ENCODE peak calls at places on chromosome 11, in nine cellular contexts. X is PC-9; L is prostate gland; I is psoas muscle; W is CD8-positive, alpha-beta T cell; T is mucosa of descending colon; B is ecto neural progenitor cell; H is activated CD4-positive, alpha-beta T cell treated with anti-CD3 and anti-CD28 coated beads for 48 hours; D is mesendoderm. Y is an unnamed sample.

GRCh38 chr11:22583963-22584492 is 41.6 kb downstream of the FANCF start:
- DNase-seq in W (no peak), T (no peak), X (no peak), I (no peak), D (no peak), L (no peak), H (no peak), B (no peak), Y (no peak)

GRCh38 chr11:12540913-12541587 is 133.2 kb upstream of the TEAD1 start:
- DNase-seq in D (peak; percentile 93), X (no peak), B (no peak), T (no peak), W (no peak), I (no peak), L (no peak), H (no peak), Y (no peak)

GRCh38 chr11:70572974-70573260 is 174.6 kb downstream of the CTTN start:
- DNase-seq in X (peak; percentile 24), T (peak; percentile 20), B (no peak), W (no peak), D (no peak), H (no peak), L (no peak), I (peak; percentile 27), Y (no peak)

GRCh38 chr11:13343931-13344717 is 66.5 kb downstream of the BMAL1 start:
- DNase-seq in D (peak; percentile 85), L (peak; percentile 65), X (peak; percentile 59), B (peak; percentile 71), H (peak; percentile 83), W (peak; percentile 55), T (no peak), I (peak; percentile 70), Y (peak; percentile 69)

GRCh38 chr11:118834428-118835028 is 43.6 kb upstream of the DDX6 start:
- DNase-seq in D (no peak), X (no peak), W (no peak), I (no peak), H (no peak), B (no peak), L (no peak), T (no peak), Y (no peak)

GRCh38 chr11:12091957-12092558 is 18.3 kb upstream of the MICAL2 start:
- DNase-seq in H (no peak), B (no peak), I (no peak), T (no peak), D (peak; percentile 38), L (no peak), X (no peak), W (no peak), Y (peak; percentile 14)

GRCh38 chr11:75815345-75815983 is 454 bp downstream of the UVRAG start:
- DNase-seq in L (no peak), I (peak; percentile 68), D (peak; percentile 75), H (peak; percentile 44), W (peak; percentile 18), B (no peak), X (no peak), T (no peak), Y (no peak)

GRCh38 chr11:62012451-62013265 is 45.2 kb upstream of the FTH1 start:
- DNase-seq in T (no peak), L (no peak), W (no peak), I (no peak), D (no peak), H (no peak), X (peak; percentile 87), B (no peak), Y (no peak)

GRCh38 chr11:18313985-18314763 is 7.8 kb downstream of the HPS5 start:
- DNase-seq in W (no peak), B (no peak), T (no peak), D (peak; percentile 57), H (no peak), X (peak; percentile 70), L (no peak), I (no peak), Y (no peak)

GRCh38 chr11:13008625-13009475 is at the start of gene RASSF10:
- DNase-seq in W (no peak), I (peak; percentile 59), T (peak; percentile 84), H (peak; percentile 40), X (peak; percentile 59), D (peak; percentile 95), B (peak; percentile 93), L (peak; percentile 85), Y (peak; percentile 15)

GRCh38 chr11:1041149-1041467 is 4.6 kb upstream of the MUC6 start:
- DNase-seq in X (no peak), H (no peak), L (no peak), I (no peak), W (no peak), T (peak; percentile 45), D (no peak), B (no peak), Y (no peak)

GRCh38 chr11:2689551-2690260 is 10.1 kb downstream of the KCNQ1OT1 start:
- DNase-seq in H (no peak), X (no peak), W (no peak), B (no peak), I (peak; percentile 43), T (peak; percentile 30), L (no peak), D (no peak), Y (no peak)

GRCh38 chr11:88414385-88414861 is 76.9 kb upstream of the CTSC start:
- DNase-seq in D (no peak), H (no peak), L (no peak), W (no peak), I (no peak), B (no peak), X (peak; percentile 45), T (no peak), Y (no peak)

GRCh38 chr11:1397146-1397861 is 7.6 kb downstream of the BRSK2 start:
- DNase-seq in L (no peak), T (no peak), D (no peak), H (no peak), X (no peak), I (peak; percentile 38), B (no peak), W (no peak), Y (no peak)

GRCh38 chr11:9066432-9066925 is 24.9 kb downstream of the SCUBE2 start:
- DNase-seq in T (no peak), X (no peak), B (peak; percentile 47), D (no peak), W (no peak), L (no peak), H (no peak), I (no peak), Y (no peak)

GRCh38 chr11:104254347-104254746 is 90.4 kb upstream of the PDGFD start:
- DNase-seq in L (no peak), T (peak; percentile 12), W (no peak), B (peak; percentile 81), H (peak; percentile 40), X (no peak), I (no peak), D (peak; percentile 86), Y (no peak)

GRCh38 chr11:102994101-102994500 is 38.6 kb upstream of the MMP13 start:
- DNase-seq in D (no peak), X (no peak), L (no peak), H (no peak), I (no peak), B (no peak), T (no peak), W (no peak), Y (no peak)

GRCh38 chr11:1219446-1219835 is 3.4 kb upstream of the MUC5B start:
- DNase-seq in W (no peak), D (no peak), H (no peak), T (peak; percentile 59), B (peak; percentile 48), I (peak; percentile 35), L (no peak), X (no peak), Y (no peak)

GRCh38 chr11:126029805-126030204 is 32.9 kb downstream of the CDON start:
- DNase-seq in H (no peak), L (no peak), W (no peak), X (no peak), T (no peak), D (no peak), I (no peak), B (no peak), Y (no peak)

GRCh38 chr11:65377036-65377435 is 5.4 kb downstream of the SLC25A45 start:
- DNase-seq in T (no peak), H (no peak), W (no peak), X (no peak), I (no peak), L (no peak), B (no peak), D (no peak), Y (no peak)

GRCh38 chr11:35853871-35854270 is 90.0 kb upstream of the LDLRAD3 start:
- DNase-seq in H (no peak), T (no peak), B (no peak), W (no peak), I (no peak), L (no peak), D (no peak), X (no peak), Y (peak; percentile 68)

GRCh38 chr11:87421422-87421821 is 383.7 kb downstream of the TMEM135 start:
- DNase-seq in B (peak; percentile 54), X (peak; percentile 59), W (no peak), L (peak; percentile 58), H (peak; percentile 15), T (no peak), I (no peak), D (peak; percentile 94), Y (peak; percentile 76)

GRCh38 chr11:94822080-94822479 is 53.9 kb downstream of the AMOTL1 start:
- DNase-seq in H (no peak), B (no peak), L (no peak), D (no peak), W (no peak), T (no peak), I (no peak), X (no peak), Y (no peak)

GRCh38 chr11:48047616-48048015 is 67.3 kb downstream of the PTPRJ start:
- DNase-seq in H (no peak), T (no peak), I (no peak), D (no peak), W (no peak), L (no peak), B (no peak), X (peak; percentile 27), Y (no peak)

GRCh38 chr11:63915961-63916836 is 765 bp downstream of the RCOR2 start:
- DNase-seq in D (peak; percentile 93), X (no peak), L (no peak), H (peak; percentile 58), I (peak; percentile 77), B (peak; percentile 92), W (no peak), T (peak; percentile 74), Y (peak; percentile 14)

GRCh38 chr11:13885083-13885482 is 77.4 kb upstream of the SPON1 start:
- DNase-seq in W (no peak), B (no peak), T (no peak), H (no peak), X (no peak), L (no peak), I (no peak), D (no peak), Y (no peak)

GRCh38 chr11:75802913-75803820 is 11.8 kb upstream of the UVRAG start:
- DNase-seq in B (peak; percentile 79), L (peak; percentile 62), X (peak; percentile 54), T (no peak), H (peak; percentile 80), W (peak; percentile 62), D (peak; percentile 74), I (peak; percentile 72), Y (peak; percentile 25)

GRCh38 chr11:126147268-126148111 is 64.0 kb downstream of the RPUSD4 start:
- DNase-seq in B (no peak), L (no peak), D (peak; percentile 49), W (no peak), I (no peak), X (peak; percentile 72), H (no peak), T (no peak), Y (no peak)

GRCh38 chr11:83087035-83087434 is 15.3 kb upstream of the RAB30 start:
- DNase-seq in L (no peak), T (no peak), W (no peak), X (peak; percentile 59), D (no peak), B (no peak), I (no peak), H (no peak), Y (peak; percentile 23)

GRCh38 chr11:101091781-101092180 is 37.8 kb downstream of the PGR start:
- DNase-seq in W (no peak), I (no peak), L (peak; percentile 23), H (no peak), D (no peak), X (no peak), B (no peak), T (no peak), Y (no peak)

GRCh38 chr11:63800921-63801320 is 12.3 kb upstream of the SPINDOC start:
- DNase-seq in T (no peak), H (no peak), W (no peak), D (no peak), L (no peak), X (no peak), I (no peak), B (no peak), Y (no peak)

Y was measured in NCI-H1694.